ENCODE peak calls at places on chromosomes 12 and 14, in seven cellular contexts. H is uterus, N is GM23248, X is H9, L is upper lobe of left lung, Z is iPS DF 6.9, T is OCI-LY7. V is an unnamed sample.

GRCh38 chr14:58817846-58818245 is 180.1 kb downstream of the DACT1 start:
- DNase-seq in H (no peak), T (no peak), Z (no peak), L (no peak), N (peak; percentile 79), X (no peak), V (no peak)

GRCh38 chr12:125418902-125419564 is 353.8 kb downstream of the AACS start:
- DNase-seq in N (no peak), H (no peak), T (peak; percentile 77), L (no peak), X (no peak), Z (no peak), V (no peak)

GRCh38 chr12:11961686-11962085 is 109.1 kb upstream of the BCL2L14 start:
- DNase-seq in X (no peak), N (no peak), L (no peak), Z (no peak), H (no peak), T (no peak), V (no peak)

GRCh38 chr14:99544971-99545370 is 59.0 kb downstream of the CCDC85C start:
- DNase-seq in X (no peak), T (no peak), N (no peak), Z (no peak), H (no peak), L (no peak), V (no peak)

GRCh38 chr12:1474567-1475153 is 119.7 kb downstream of the FBXL14 start:
- DNase-seq in Z (no peak), X (no peak), T (no peak), H (no peak), L (no peak), N (peak; percentile 88), V (peak; percentile 75)

GRCh38 chr12:106308611-106309010 is 6.1 kb downstream of the TCP11L2 start:
- DNase-seq in H (no peak), T (no peak), Z (no peak), X (no peak), N (no peak), L (no peak), V (no peak)

GRCh38 chr12:105025890-105026289 is 39.8 kb downstream of the NOPCHAP1 start:
- DNase-seq in N (peak; percentile 67), H (peak; percentile 61), T (no peak), Z (no peak), L (no peak), X (no peak), V (no peak)

GRCh38 chr12:111686574-111687105 is 787 bp downstream of the ACAD10 start:
- DNase-seq in N (peak; percentile 64), T (peak; percentile 11), Z (no peak), L (no peak), H (no peak), X (no peak), V (no peak)

GRCh38 chr12:76247026-76247688 is 101.1 kb downstream of the BBS10 start:
- DNase-seq in Z (no peak), N (peak; percentile 63), X (no peak), T (no peak), L (no peak), H (no peak), V (no peak)

GRCh38 chr12:94148841-94149780 is 734 bp downstream of the PLXNC1 start:
- DNase-seq in L (peak; percentile 92), H (peak; percentile 35), T (peak; percentile 69), N (peak; percentile 57), Z (no peak), X (peak; percentile 77), V (no peak)

GRCh38 chr14:36818794-36819384 is 157.2 kb downstream of the PAX9 start:
- DNase-seq in L (no peak), X (no peak), Z (no peak), H (no peak), T (no peak), N (peak; percentile 57), V (no peak)

GRCh38 chr14:32087173-32087861 is 10.2 kb downstream of the ARHGAP5 start:
- DNase-seq in N (peak; percentile 50), L (no peak), Z (no peak), H (no peak), T (no peak), X (no peak), V (no peak)

GRCh38 chr12:51281202-51281924 is 11.1 kb upstream of the SMAGP start:
- DNase-seq in N (peak; percentile 74), L (no peak), H (no peak), Z (no peak), X (no peak), T (no peak), V (no peak)

GRCh38 chr12:51160814-51161459 is 12.0 kb downstream of the TFCP2 start:
- DNase-seq in H (no peak), N (peak; percentile 29), Z (no peak), X (no peak), L (no peak), T (no peak), V (no peak)

GRCh38 chr14:86788229-86788628 is 1204.8 kb downstream of the GALC start:
- DNase-seq in T (no peak), X (no peak), H (no peak), L (no peak), Z (no peak), N (no peak), V (no peak)

GRCh38 chr12:130711751-130712150 is 4.3 kb downstream of the RIMBP2 start:
- DNase-seq in Z (no peak), T (no peak), L (no peak), X (no peak), H (no peak), N (no peak), V (no peak)

GRCh38 chr12:64737539-64737938 is 21.7 kb downstream of the GNS start:
- DNase-seq in L (no peak), T (peak; percentile 75), H (no peak), Z (no peak), X (no peak), N (no peak), V (no peak)

GRCh38 chr12:69655616-69656336 is 43.3 kb downstream of the BEST3 start:
- DNase-seq in H (no peak), X (no peak), L (no peak), N (peak; percentile 90), Z (no peak), T (no peak), V (no peak)

GRCh38 chr12:47838286-47838931 is 18.7 kb upstream of the HDAC7 start:
- DNase-seq in N (peak; percentile 71), H (no peak), T (peak; percentile 67), X (peak; percentile 63), Z (no peak), L (no peak), V (no peak)

GRCh38 chr12:15962760-15963159 is 51.6 kb downstream of the DERA start:
- DNase-seq in Z (no peak), H (no peak), L (no peak), N (peak; percentile 15), X (no peak), T (no peak), V (no peak)

GRCh38 chr14:22602011-22602410 is 3.9 kb downstream of the ABHD4 start:
- DNase-seq in T (peak; percentile 29), N (no peak), X (no peak), L (no peak), H (no peak), Z (no peak), V (no peak)

GRCh38 chr14:22600027-22600426 is 1.9 kb downstream of the ABHD4 start:
- DNase-seq in H (no peak), X (no peak), Z (no peak), T (no peak), N (no peak), L (no peak), V (no peak)

GRCh38 chr14:22601456-22601855 is 3.4 kb downstream of the ABHD4 start:
- DNase-seq in T (no peak), X (no peak), Z (no peak), N (no peak), H (no peak), L (no peak), V (no peak)

GRCh38 chr14:22599349-22599748 is 1.2 kb downstream of the ABHD4 start:
- DNase-seq in H (no peak), Z (no peak), X (no peak), N (no peak), T (no peak), L (no peak), V (no peak)

DNA sequence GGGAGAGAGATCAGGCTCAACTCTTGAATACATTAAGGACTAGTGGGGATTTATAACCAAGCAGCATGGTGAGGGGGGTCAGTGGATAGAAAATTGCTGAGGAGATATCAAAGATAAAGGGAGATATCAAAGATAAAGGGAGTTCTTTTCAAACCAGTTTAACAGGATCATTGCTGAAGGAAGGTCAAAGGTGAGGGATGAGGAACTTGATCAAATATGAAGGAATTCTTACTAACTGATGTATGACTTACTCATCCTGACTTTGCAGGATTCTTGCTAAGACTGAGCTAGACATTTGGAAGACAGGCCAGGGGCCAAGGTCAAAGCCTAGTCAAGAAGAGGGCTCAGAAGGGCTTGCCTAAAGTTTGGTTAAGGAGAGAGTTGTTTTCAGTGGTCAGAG is 4.8 kb downstream of the ABHD4 start:
- DNase-seq in H (no peak), X (no peak), L (no peak), N (peak; percentile 57), T (no peak), Z (no peak), V (no peak)
- H3K27ac ChIP-seq in H (no peak overlapping the region), X (no peak overlapping the region), L (no peak overlapping the region), N (peak overlapping the region; percentile 19), T (no peak overlapping the region), Z (no peak overlapping the region), V (no peak overlapping the region)

GRCh38 chr12:109004022-109004421 is 16.8 kb downstream of the SVOP start:
- DNase-seq in X (no peak), T (no peak), H (no peak), L (no peak), Z (no peak), N (no peak), V (no peak)
- H3K4me1 ChIP-seq in X (no peaks in the 10 kb centered on the region), T (no peaks in the 10 kb centered on the region), H (no peaks in the 10 kb centered on the region), L (no peaks in the 10 kb centered on the region), Z (no peaks in the 10 kb centered on the region), N (no peaks in the 10 kb centered on the region), V (no peaks in the 10 kb centered on the region)

GRCh38 chr14:104926619-104927431 is 2.1 kb downstream of the PLD4 start:
- DNase-seq in H (no peak), N (no peak), X (no peak), T (peak; percentile 91), Z (no peak), L (peak; percentile 84), V (no peak)
- H3K27ac ChIP-seq in H (no peak overlapping the region), N (no peak overlapping the region), X (no peak overlapping the region), T (no peak overlapping the region), Z (no peak overlapping the region), L (no peak overlapping the region), V (no peak overlapping the region)

DNA sequence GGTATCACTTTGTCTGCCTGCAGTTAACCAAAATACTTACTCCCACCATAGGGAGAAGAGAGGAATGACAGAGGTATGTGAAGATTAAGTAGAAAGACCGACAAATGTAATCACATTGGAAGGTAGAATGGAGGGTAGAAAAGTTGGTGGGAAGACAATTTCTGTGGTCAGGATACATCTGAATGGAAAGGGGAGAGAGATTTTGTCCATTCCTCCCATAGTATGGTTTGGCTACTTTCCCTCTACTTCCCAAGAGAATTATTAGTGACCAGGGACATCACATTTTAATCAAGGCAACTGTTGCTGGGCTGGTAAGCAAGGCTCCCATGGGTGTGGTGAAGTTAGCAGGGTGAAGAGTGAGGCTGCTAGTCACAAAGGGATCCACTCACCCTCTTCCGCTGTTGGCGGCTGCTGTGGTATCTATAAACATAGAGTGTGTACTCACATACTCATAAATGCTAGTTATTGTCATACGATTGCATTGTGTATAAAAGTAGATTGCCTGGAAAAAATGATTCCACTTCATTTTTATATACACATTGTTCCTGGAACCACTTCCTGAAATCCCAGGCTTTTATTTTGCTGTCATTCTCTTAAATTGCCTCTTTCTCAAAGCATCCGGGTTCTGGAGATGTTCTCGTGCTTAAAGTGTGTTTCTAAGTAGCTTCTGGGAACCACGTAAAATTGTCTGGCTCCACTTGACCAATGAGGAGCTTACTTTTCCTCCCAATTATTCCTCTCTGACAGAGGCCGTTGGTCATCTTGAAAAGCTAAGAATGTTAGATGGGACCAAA is 413.2 kb downstream of the ZFP36L1 start:
- DNase-seq in T (no peak), N (peak; percentile 83), H (no peak), X (no peak), Z (no peak), L (no peak), V (no peak)
- H3K4me1 ChIP-seq in T (peaks cover 57% of the 10 kb centered on the region), N (peaks cover 50% of the 10 kb centered on the region), H (no peaks in the 10 kb centered on the region), X (no peaks in the 10 kb centered on the region), Z (peaks cover 1% of the 10 kb centered on the region), L (peaks cover 47% of the 10 kb centered on the region), V (no peaks in the 10 kb centered on the region)